ENCODE peak calls at places on chromosomes 7 and 10, in ten cellular contexts. T is SW480; V is choroid plexus epithelial cell; N is IMR-90; L is right atrium auricular region; O is AG10803; E is T-cell; I is activated effector memory CD4-positive, alpha-beta T cell treated with anti-CD3 and anti-CD28 coated beads, Interleukin-2, amount 50 U/mL, for 16 hours; R is WTC11; A is cardiac muscle cell. F is an unnamed sample.

GRCh38 chr7:101258243-101258731 is 13.4 kb upstream of the FIS1 start:
- DNase-seq in T (no peak), V (no peak), N (no peak), L (no peak), O (peak), E (no peak), I (no peak), R (no peak), A (no peak), F (no peak)

GRCh38 chr10:21364196-21365114 is 161.0 kb downstream of the SKIDA1 start:
- DNase-seq in T (peak), V (peak), N (peak), L (peak), O (peak), E (no peak), I (no peak), R (peak), A (peak), F (no peak)

GRCh38 chr10:18260308-18260971 is 120.2 kb downstream of the CACNB2 start:
- DNase-seq in T (no peak), V (peak), N (peak), L (no peak), O (no peak), E (no peak), I (no peak), R (no peak), A (no peak), F (no peak)

GRCh38 chr7:158648787-158649186 is 55.8 kb downstream of the NCAPG2 start:
- DNase-seq in T (no peak), V (peak), N (no peak), L (no peak), O (peak), E (no peak), I (no peak), R (no peak), A (peak), F (no peak)

GRCh38 chr10:43942096-43942885 is 293.6 kb upstream of the ZNF32 start:
- DNase-seq in T (no peak), V (no peak), N (no peak), L (peak), O (peak), E (no peak), I (no peak), R (no peak), A (peak), F (no peak)

GRCh38 chr7:20033621-20034200 is 183.5 kb downstream of the MACC1 start:
- DNase-seq in T (no peak), V (peak), N (peak), L (no peak), O (peak), E (no peak), I (no peak), R (no peak), A (peak), F (no peak)

GRCh38 chr10:124221356-124222297 is 128.2 kb upstream of the CHST15 start:
- DNase-seq in T (peak), V (peak), N (no peak), L (no peak), O (no peak), E (no peak), I (no peak), R (no peak), A (peak), F (no peak)

GRCh38 chr10:9081253-9081652 is 1026.8 kb downstream of the GATA3 start:
- DNase-seq in T (no peak), V (no peak), N (no peak), L (no peak), O (no peak), E (no peak), I (no peak), R (no peak), A (no peak), F (no peak)

GRCh38 chr10:73585223-73585784 is 5.8 kb downstream of the USP54 start:
- DNase-seq in T (no peak), V (peak), N (peak), L (no peak), O (no peak), E (no peak), I (no peak), R (no peak), A (no peak), F (no peak)

GRCh38 chr7:31175672-31176071 is 123.6 kb downstream of the ADCYAP1R1 start:
- DNase-seq in T (peak), V (no peak), N (no peak), L (no peak), O (no peak), E (no peak), I (no peak), R (no peak), A (no peak), F (peak)

GRCh38 chr7:44914992-44915607 is 29.8 kb upstream of the PURB start:
- DNase-seq in T (no peak), V (no peak), N (no peak), L (no peak), O (no peak), E (peak), I (peak), R (no peak), A (no peak), F (no peak)

GRCh38 chr7:27154901-27155815 is 1.3 kb downstream of the HOXA7 start:
- DNase-seq in T (peak), V (no peak), N (no peak), L (no peak), O (no peak), E (no peak), I (peak), R (no peak), A (no peak), F (no peak)

GRCh38 chr10:6402349-6402709 is 177.7 kb downstream of the PRKCQ start:
- DNase-seq in T (no peak), V (no peak), N (no peak), L (no peak), O (no peak), E (no peak), I (no peak), R (no peak), A (no peak), F (no peak)

GRCh38 chr7:141700848-141701371 is 1.1 kb downstream of the DENND11 start:
- DNase-seq in T (no peak), V (peak), N (no peak), L (no peak), O (no peak), E (no peak), I (no peak), R (peak), A (no peak), F (no peak)

GRCh38 chr7:25068814-25069213 is 56.2 kb downstream of the CYCS start:
- DNase-seq in T (peak), V (no peak), N (no peak), L (no peak), O (no peak), E (no peak), I (no peak), R (no peak), A (no peak), F (peak)

GRCh38 chr7:117048854-117049321 is 95.6 kb downstream of the ST7 start:
- DNase-seq in T (no peak), V (no peak), N (no peak), L (no peak), O (no peak), E (no peak), I (no peak), R (no peak), A (no peak), F (no peak)

GRCh38 chr7:95157381-95157780 is 167.0 kb downstream of the PON1 start:
- DNase-seq in T (no peak), V (no peak), N (no peak), L (no peak), O (no peak), E (no peak), I (no peak), R (no peak), A (no peak), F (no peak)

GRCh38 chr10:124347956-124348355 is 70.8 kb downstream of the OAT start:
- DNase-seq in T (no peak), V (no peak), N (no peak), L (no peak), O (no peak), E (no peak), I (no peak), R (peak), A (no peak), F (no peak)